ENCODE peak calls at places on chromosomes 6 and 20, in eight cellular contexts. S is tibial nerve; U is spleen; B is psoas muscle; G is sigmoid colon; R is lower lobe of right lung; E is neural progenitor cell; N is effector memory CD4-positive, alpha-beta T cell. Z is an unnamed sample.

GRCh38 chr20:58571942-58572666 is 56.9 kb upstream of the APCDD1L start:
- DNase-seq in S (no peak), U (peak; percentile 5), B (no peak), G (peak; percentile 76), R (no peak), E (no peak), N (no peak), Z (peak; percentile 99)

GRCh38 chr6:131282417-131282816 is 147.2 kb downstream of the AKAP7 start:
- DNase-seq in S (no peak), U (no peak), B (no peak), G (no peak), R (no peak), E (no peak), N (no peak), Z (no peak)

GRCh38 chr6:21738180-21739094 is 144.9 kb downstream of the SOX4 start:
- DNase-seq in S (no peak), U (no peak), B (no peak), G (no peak), R (no peak), E (no peak), N (no peak), Z (peak; percentile 72)

GRCh38 chr20:44959082-44959895 is 908 bp downstream of the TOMM34 start:
- DNase-seq in S (no peak), U (no peak), B (no peak), G (no peak), R (no peak), E (peak; percentile 67), N (no peak), Z (no peak)

GRCh38 chr6:20402181-20403079 is 751 bp downstream of the E2F3 start:
- DNase-seq in S (no peak), U (peak; percentile 93), B (peak; percentile 40), G (peak; percentile 67), R (peak; percentile 59), E (peak; percentile 70), N (peak; percentile 15), Z (peak; percentile 54)

GRCh38 chr20:8654486-8654885 is 414.4 kb upstream of the PLCB4 start:
- DNase-seq in S (no peak), U (no peak), B (no peak), G (no peak), R (no peak), E (no peak), N (no peak), Z (no peak)

GRCh38 chr20:36720510-36720909 is 25.4 kb downstream of the NDRG3 start:
- DNase-seq in S (no peak), U (no peak), B (no peak), G (no peak), R (no peak), E (no peak), N (no peak), Z (no peak)

GRCh38 chr6:156616495-156616894 is 160.7 kb upstream of the ARID1B start:
- DNase-seq in S (no peak), U (no peak), B (no peak), G (no peak), R (no peak), E (no peak), N (no peak), Z (no peak)

GRCh38 chr6:156423829-156424228 is 353.3 kb upstream of the ARID1B start:
- DNase-seq in S (no peak), U (no peak), B (no peak), G (no peak), R (no peak), E (no peak), N (no peak), Z (no peak)

GRCh38 chr6:2765896-2766766 is 938 bp downstream of the WRNIP1 start:
- DNase-seq in S (no peak), U (peak; percentile 93), B (peak; percentile 58), G (peak; percentile 76), R (peak; percentile 75), E (peak; percentile 81), N (peak; percentile 20), Z (peak; percentile 49)

GRCh38 chr20:4437131-4437530 is 284.6 kb upstream of the PRND start:
- DNase-seq in S (no peak), U (no peak), B (no peak), G (no peak), R (no peak), E (no peak), N (no peak), Z (no peak)

GRCh38 chr6:19691465-19692167 is 145.6 kb upstream of the ID4 start:
- DNase-seq in S (no peak), U (no peak), B (no peak), G (no peak), R (no peak), E (peak; percentile 83), N (no peak), Z (peak; percentile 30)

GRCh38 chr6:148954934-148955915 is 208.4 kb downstream of the UST start:
- DNase-seq in S (no peak), U (no peak), B (no peak), G (no peak), R (no peak), E (no peak), N (no peak), Z (no peak)

GRCh38 chr6:12343122-12343439 is 52.9 kb downstream of the EDN1 start:
- DNase-seq in S (no peak), U (no peak), B (no peak), G (no peak), R (no peak), E (no peak), N (no peak), Z (no peak)

GRCh38 chr6:55827818-55828522 is 47.4 kb downstream of the BMP5 start:
- DNase-seq in S (no peak), U (no peak), B (no peak), G (no peak), R (no peak), E (no peak), N (no peak), Z (no peak)

GRCh38 chr6:133559926-133560325 is 318.8 kb downstream of the EYA4 start:
- DNase-seq in S (no peak), U (no peak), B (no peak), G (no peak), R (no peak), E (no peak), N (no peak), Z (no peak)

GRCh38 chr6:46263709-46264091 is 92.9 kb upstream of the ENPP5 start:
- DNase-seq in S (no peak), U (no peak), B (no peak), G (no peak), R (no peak), E (no peak), N (no peak), Z (peak; percentile 1)

GRCh38 chr6:146027586-146028249 is 1.1 kb upstream of the GRM1 start:
- DNase-seq in S (no peak), U (no peak), B (no peak), G (no peak), R (no peak), E (peak; percentile 71), N (no peak), Z (no peak)

GRCh38 chr20:6994452-6994851 is 227.0 kb downstream of the BMP2 start:
- DNase-seq in S (no peak), U (no peak), B (no peak), G (no peak), R (no peak), E (no peak), N (no peak), Z (no peak)

GRCh38 chr6:137904822-137905617 is 38.0 kb downstream of the TNFAIP3 start:
- DNase-seq in S (no peak), U (no peak), B (no peak), G (no peak), R (peak; percentile 65), E (no peak), N (no peak), Z (no peak)

GRCh38 chr6:145295746-145296145 is 439.6 kb downstream of the EPM2A start:
- DNase-seq in S (no peak), U (no peak), B (no peak), G (no peak), R (no peak), E (no peak), N (no peak), Z (no peak)

GRCh38 chr6:36676142-36677058 is 2.1 kb upstream of the CDKN1A start:
- DNase-seq in S (no peak), U (peak; percentile 43), B (no peak), G (no peak), R (no peak), E (peak; percentile 26), N (no peak), Z (no peak)
- H3K4me3 ChIP-seq in S (no peak overlapping the region), U (no peak overlapping the region), B (peak overlapping the region; percentile 91), G (no peak overlapping the region), R (peak overlapping the region; percentile 3), E (no peak overlapping the region), N (no peak overlapping the region), Z (no peak overlapping the region)

DNA sequence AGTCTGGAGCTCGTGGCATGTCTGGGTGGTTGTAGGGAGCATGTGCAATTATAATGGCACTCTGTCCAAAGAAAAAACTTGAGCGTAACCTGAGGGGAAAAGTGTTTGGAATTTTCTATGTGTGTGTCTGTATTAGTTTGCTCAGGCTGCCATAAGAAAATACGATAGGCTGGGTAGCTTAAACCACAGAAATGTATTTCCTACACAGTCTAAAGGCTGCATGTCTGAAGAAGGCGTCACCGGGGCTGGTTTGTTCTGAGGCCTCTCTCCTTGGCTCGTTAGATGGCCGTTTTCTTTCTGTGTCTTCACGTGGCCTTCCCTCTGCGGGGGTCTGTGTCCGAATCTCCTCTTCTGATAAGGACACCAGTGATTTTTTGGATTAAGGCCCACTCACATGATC is 59.0 kb downstream of the IGF2R start:
- DNase-seq in S (no peak), U (no peak), B (no peak), G (no peak), R (no peak), E (no peak), N (no peak), Z (no peak)
- H3K36me3 ChIP-seq in S (peaks cover 71% of the 10 kb centered on the region), U (peaks cover 100% of the 10 kb centered on the region), B (peaks cover 3% of the 10 kb centered on the region), G (peaks cover 60% of the 10 kb centered on the region), R (peaks cover 83% of the 10 kb centered on the region), E (no peaks in the 10 kb centered on the region), N (peaks cover 47% of the 10 kb centered on the region), Z (peaks cover 70% of the 10 kb centered on the region)

GRCh38 chr20:53707341-53708102 is 113.9 kb upstream of the ZNF217 start:
- DNase-seq in S (no peak), U (no peak), B (no peak), G (no peak), R (no peak), E (no peak), N (no peak), Z (peak; percentile 28)
- H3K27ac ChIP-seq in S (peak overlapping the region; percentile 17), U (peak overlapping the region; percentile 79), B (no peak overlapping the region), G (peak overlapping the region; percentile 52), R (peak overlapping the region; percentile 37), E (peak overlapping the region; percentile 31), N (peak overlapping the region; percentile 44), Z (peak overlapping the region; percentile 69)

DNA sequence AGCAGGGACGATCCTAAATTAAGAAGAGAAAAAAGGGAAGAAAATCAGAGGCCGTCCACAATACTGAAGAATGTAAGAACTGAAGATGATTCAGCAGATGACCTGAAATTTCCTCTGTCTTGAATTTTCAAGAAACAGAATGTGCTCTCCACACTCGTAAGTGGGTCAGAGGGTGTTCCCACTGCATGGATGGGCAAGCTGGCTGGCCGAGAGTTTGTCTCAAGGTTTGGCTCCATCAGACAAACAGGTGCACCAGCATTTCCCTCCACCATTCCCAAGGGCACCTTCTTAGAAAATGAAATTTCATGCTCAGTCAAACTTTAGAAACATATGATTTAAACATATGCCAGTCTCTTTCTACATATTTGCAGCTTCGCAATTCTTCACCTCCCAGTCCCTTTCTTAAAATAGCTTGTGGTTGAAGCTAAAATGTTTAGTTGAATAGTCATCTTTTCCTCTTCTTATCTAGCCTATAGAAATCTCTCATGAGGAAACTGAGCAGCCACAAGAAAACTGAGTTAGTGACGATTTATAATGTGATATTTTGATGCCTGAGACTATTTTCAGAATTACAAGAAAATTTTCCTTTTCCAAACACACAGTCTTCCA is 576.4 kb downstream of the PRKN start:
- DNase-seq in S (no peak), U (no peak), B (peak; percentile 33), G (no peak), R (no peak), E (no peak), N (no peak), Z (no peak)
- H3K4me3 ChIP-seq in S (no peak overlapping the region), U (no peak overlapping the region), B (peak overlapping the region; percentile 17), G (no peak overlapping the region), R (no peak overlapping the region), E (no peak overlapping the region), N (no peak overlapping the region), Z (no peak overlapping the region)

Z was measured in SJSA1.